ENCODE peak calls at places on chromosomes 3 and 15, in six cellular contexts. One of them, this sample, is unnamed.

GRCh38 chr3:8069471-8069870 is 432.2 kb upstream of the LMCD1 start:
- DNase-seq in fibroblast of the conjunctiva: no peak
- DNase-seq in adrenal gland: no peak
- DNase-seq in HT-29: no peak
- DNase-seq in progenitor cell of endocrine pancreas: no peak
- DNase-seq in AG10803: no peak
- DNase-seq in this sample: no peak

GRCh38 chr3:87041191-87041590 is 50.2 kb upstream of the VGLL3 start:
- DNase-seq in fibroblast of the conjunctiva: no peak
- DNase-seq in adrenal gland: no peak
- DNase-seq in HT-29: no peak
- DNase-seq in progenitor cell of endocrine pancreas: no peak
- DNase-seq in AG10803: no peak
- DNase-seq in this sample: no peak

GRCh38 chr15:22895465-22896190 is 57.2 kb downstream of the NIPA2 start:
- DNase-seq in fibroblast of the conjunctiva: no peak
- DNase-seq in adrenal gland: no peak
- DNase-seq in HT-29: peak
- DNase-seq in progenitor cell of endocrine pancreas: no peak
- DNase-seq in AG10803: no peak
- DNase-seq in this sample: peak

GRCh38 chr3:120855665-120856437 is 52.2 kb upstream of the STXBP5L start:
- DNase-seq in fibroblast of the conjunctiva: peak
- DNase-seq in adrenal gland: peak
- DNase-seq in HT-29: no peak
- DNase-seq in progenitor cell of endocrine pancreas: no peak
- DNase-seq in AG10803: peak
- DNase-seq in this sample: peak

GRCh38 chr3:43035801-43036340 is 56.8 kb downstream of the GASK1A start:
- DNase-seq in fibroblast of the conjunctiva: no peak
- DNase-seq in adrenal gland: no peak
- DNase-seq in HT-29: no peak
- DNase-seq in progenitor cell of endocrine pancreas: no peak
- DNase-seq in AG10803: no peak
- DNase-seq in this sample: no peak

GRCh38 chr3:158727499-158728377 is 4.5 kb downstream of the RARRES1 start:
- DNase-seq in fibroblast of the conjunctiva: peak
- DNase-seq in adrenal gland: peak
- DNase-seq in HT-29: peak
- DNase-seq in progenitor cell of endocrine pancreas: peak
- DNase-seq in AG10803: peak
- DNase-seq in this sample: peak

GRCh38 chr15:55343168-55343567 is 24.1 kb downstream of the PIGB start:
- DNase-seq in fibroblast of the conjunctiva: no peak
- DNase-seq in adrenal gland: no peak
- DNase-seq in HT-29: no peak
- DNase-seq in progenitor cell of endocrine pancreas: no peak
- DNase-seq in AG10803: peak
- DNase-seq in this sample: no peak

GRCh38 chr3:17632401-17633100 is 109.9 kb downstream of the TBC1D5 start:
- DNase-seq in fibroblast of the conjunctiva: peak
- DNase-seq in adrenal gland: peak
- DNase-seq in HT-29: no peak
- DNase-seq in progenitor cell of endocrine pancreas: no peak
- DNase-seq in AG10803: peak
- DNase-seq in this sample: peak

GRCh38 chr15:64634020-64634419 is 141.4 kb downstream of the RBPMS2 start:
- DNase-seq in fibroblast of the conjunctiva: no peak
- DNase-seq in adrenal gland: no peak
- DNase-seq in HT-29: no peak
- DNase-seq in progenitor cell of endocrine pancreas: no peak
- DNase-seq in AG10803: no peak
- DNase-seq in this sample: no peak

This sample was measured in fibroblast of mammary gland.